ENCODE peak calls at places on chromosome 14, in four cellular contexts. B, T, L and E are unnamed samples.

GRCh38 chr14:87067061-87067460 is 925.9 kb downstream of the GALC start:
- DNase-seq in B (no peak), T (no peak), L (no peak), E (no peak)

GRCh38 chr14:106518054-106518943 is 991.9 kb downstream of the TMEM121 start:
- DNase-seq in B (peak), T (peak), L (peak), E (no peak)

GRCh38 chr14:72401632-72402428 is 469.6 kb downstream of the RGS6 start:
- DNase-seq in B (no peak), T (peak), L (no peak), E (no peak)

GRCh38 chr14:95432152-95433093 is 84.0 kb downstream of the SYNE3 start:
- DNase-seq in B (no peak), T (no peak), L (peak), E (no peak)

GRCh38 chr14:98444077-98444476 is 827.9 kb downstream of the BCL11B start:
- DNase-seq in B (peak), T (peak), L (no peak), E (no peak)

GRCh38 chr14:49553892-49554291 is 32.3 kb downstream of the RPS29 start:
- DNase-seq in B (no peak), T (no peak), L (no peak), E (no peak)

GRCh38 chr14:50920482-50921225 is 23.6 kb downstream of the PYGL start:
- DNase-seq in B (no peak), T (no peak), L (no peak), E (no peak)

GRCh38 chr14:80902608-80903007 is 38.9 kb downstream of the CEP128 start:
- DNase-seq in B (no peak), T (no peak), L (no peak), E (no peak)

GRCh38 chr14:72419226-72419625 is 474.7 kb downstream of the DPF3 start:
- DNase-seq in B (no peak), T (no peak), L (no peak), E (no peak)

GRCh38 chr14:85575617-85575898 is 45.6 kb downstream of the FLRT2 start:
- DNase-seq in B (no peak), T (no peak), L (no peak), E (no peak)
- H3K27ac ChIP-seq in B (no peak), T (no peak), L (no peak), E (no peak)

DNA sequence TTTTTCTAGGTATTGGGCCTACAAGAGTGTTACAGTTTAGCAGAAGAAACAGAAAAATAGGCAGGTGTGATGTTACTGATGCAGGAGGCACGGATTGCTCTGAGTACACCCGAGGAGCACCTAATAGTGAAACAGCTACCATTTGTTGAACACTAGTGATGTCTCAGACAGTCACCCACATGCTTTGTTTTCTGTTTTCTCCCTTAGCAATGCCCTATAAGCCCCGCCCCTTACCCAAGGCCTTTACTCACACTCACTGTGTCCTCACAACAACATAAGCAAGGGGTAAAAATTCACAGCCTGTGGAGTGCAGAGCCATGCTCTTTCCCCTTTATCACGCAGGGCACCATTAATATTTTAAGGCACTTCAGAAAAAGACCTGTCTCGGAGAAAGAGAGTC is 25.7 kb downstream of the MAPK1IP1L start:
- DNase-seq in B (no peak), T (no peak), L (no peak), E (no peak)
- H3K27ac ChIP-seq in B (no peak), T (no peak), L (no peak), E (peak)

GRCh38 chr14:68939424-68939892 is 39.6 kb downstream of the ACTN1 start:
- DNase-seq in B (no peak), T (no peak), L (no peak), E (no peak)
- H3K27ac ChIP-seq in B (no peak), T (peak), L (peak), E (peak)

GRCh38 chr14:89408907-89409675 is 7.9 kb downstream of the FOXN3 start:
- DNase-seq in B (no peak), T (no peak), L (no peak), E (peak)
- H3K27ac ChIP-seq in B (no peak), T (no peak), L (no peak), E (peak)

GRCh38 chr14:35553808-35554207 is 19.8 kb downstream of the INSM2 start:
- DNase-seq in B (no peak), T (no peak), L (no peak), E (no peak)

GRCh38 chr14:35556548-35556947 is 22.6 kb downstream of the INSM2 start:
- DNase-seq in B (no peak), T (no peak), L (no peak), E (no peak)

GRCh38 chr14:35558680-35559079 is 24.7 kb downstream of the INSM2 start:
- DNase-seq in B (no peak), T (no peak), L (no peak), E (no peak)

DNA sequence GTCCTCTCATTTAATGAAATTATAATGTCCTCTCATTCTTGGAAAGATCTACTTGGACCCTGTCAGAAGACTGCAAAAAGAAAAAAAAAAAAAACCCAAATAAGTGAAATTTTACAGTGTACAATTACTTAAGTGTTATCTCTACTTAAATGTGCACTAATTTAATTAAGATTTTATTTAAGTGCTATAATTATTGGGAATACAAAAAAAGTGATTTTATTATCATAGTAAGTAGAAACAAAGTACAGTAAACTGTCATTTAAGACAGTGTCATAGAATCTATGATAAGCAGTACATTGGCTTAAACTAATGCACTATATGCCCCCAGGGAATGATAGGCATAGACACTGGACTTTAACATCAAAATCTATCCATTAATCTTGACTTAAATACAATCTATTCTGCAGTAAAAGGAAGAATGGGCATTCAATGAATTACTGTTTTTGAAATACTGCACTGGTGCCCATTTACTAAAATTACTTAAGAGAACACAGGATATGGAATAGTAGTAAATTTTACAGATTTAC is 23.3 kb downstream of the INSM2 start:
- DNase-seq in B (no peak), T (no peak), L (no peak), E (no peak)
- H3K27ac ChIP-seq in B (no peak), T (no peak), L (no peak), E (no peak)

GRCh38 chr14:58755026-58755929 is 117.5 kb downstream of the DACT1 start:
- DNase-seq in B (no peak), T (no peak), L (peak), E (no peak)
- H3K27ac ChIP-seq in B (no peak), T (no peak), L (peak), E (no peak)